ENCODE peak calls at places on chromosome 17, in nine cellular contexts. L is heart right ventricle; N is RWPE1; P is Caco-2; K is brain microvascular endothelial cell; Z is mammary epithelial cell; G is stimulated activated CD4-positive, alpha-beta T cell treated with anti-CD3 and anti-CD28 coated beads, Interleukin-1b, Interleukin-23, amount 100 ng/mL, for 24 hours; C is GM04503; O is effector memory CD8-positive, alpha-beta T cell. T is an unnamed sample.
A peak's percentile ranks its signal among the peaks of the same experiment; 100 is the strongest.

GRCh38 chr17:76772842-76773521 is 35.1 kb downstream of the MFSD11 start:
- DNase-seq in L (no peak), N (peak; percentile 79), P (no peak), K (peak; percentile 55), Z (peak; percentile 80), G (peak; percentile 22), C (peak; percentile 61), O (peak; percentile 26), T (peak; percentile 58)

GRCh38 chr17:51764387-51764971 is 394.0 kb downstream of the CA10 start:
- DNase-seq in L (peak; percentile 32), N (peak; percentile 75), P (peak; percentile 61), K (peak; percentile 35), Z (peak; percentile 58), G (peak; percentile 14), C (peak; percentile 5), O (peak; percentile 1), T (peak; percentile 9)

GRCh38 chr17:48134912-48135480 is 27.4 kb downstream of the SNX11 start:
- DNase-seq in L (no peak), N (no peak), P (no peak), K (no peak), Z (no peak), G (no peak), C (no peak), O (no peak), T (no peak)

GRCh38 chr17:9475259-9475658 is 100.4 kb downstream of the STX8 start:
- DNase-seq in L (no peak), N (no peak), P (no peak), K (no peak), Z (no peak), G (no peak), C (no peak), O (no peak), T (no peak)

GRCh38 chr17:39810939-39811728 is 53.0 kb downstream of the IKZF3 start:
- DNase-seq in L (no peak), N (no peak), P (no peak), K (no peak), Z (no peak), G (no peak), C (no peak), O (no peak), T (no peak)

GRCh38 chr17:74443516-74444296 is 11.8 kb downstream of the GPRC5C start:
- DNase-seq in L (no peak), N (no peak), P (no peak), K (no peak), Z (no peak), G (no peak), C (no peak), O (no peak), T (no peak)

GRCh38 chr17:28729950-28730330 is 1.4 kb downstream of the NEK8 start:
- DNase-seq in L (no peak), N (no peak), P (no peak), K (no peak), Z (no peak), G (no peak), C (no peak), O (no peak), T (no peak)

GRCh38 chr17:31525801-31526549 is 134.5 kb downstream of the RAB11FIP4 start:
- DNase-seq in L (no peak), N (no peak), P (no peak), K (no peak), Z (no peak), G (no peak), C (no peak), O (no peak), T (no peak)

GRCh38 chr17:31690118-31690517 is 168.9 kb downstream of the COPRS start:
- DNase-seq in L (no peak), N (no peak), P (no peak), K (no peak), Z (no peak), G (no peak), C (no peak), O (no peak), T (no peak)

GRCh38 chr17:5226940-5227878 is 7.5 kb downstream of the SCIMP start:
- DNase-seq in L (no peak), N (no peak), P (no peak), K (no peak), Z (no peak), G (no peak), C (no peak), O (peak; percentile 18), T (no peak)

GRCh38 chr17:7704601-7705268 is at the start of gene EFNB3:
- DNase-seq in L (no peak), N (no peak), P (no peak), K (no peak), Z (peak; percentile 38), G (no peak), C (no peak), O (no peak), T (no peak)

GRCh38 chr17:47279062-47279801 is 25.6 kb downstream of the ITGB3 start:
- DNase-seq in L (peak; percentile 82), N (peak; percentile 30), P (no peak), K (peak; percentile 95), Z (peak; percentile 99), G (no peak), C (peak; percentile 99), O (no peak), T (peak; percentile 94)

GRCh38 chr17:72580321-72581127 is 459.7 kb downstream of the SOX9 start:
- DNase-seq in L (no peak), N (peak; percentile 47), P (peak; percentile 86), K (no peak), Z (peak; percentile 90), G (no peak), C (no peak), O (no peak), T (no peak)

GRCh38 chr17:81735181-81736102 is 23.4 kb downstream of the SLC25A10 start:
- DNase-seq in L (no peak), N (no peak), P (no peak), K (no peak), Z (peak; percentile 55), G (no peak), C (peak; percentile 68), O (no peak), T (no peak)

GRCh38 chr17:12548558-12548957 is 117.1 kb upstream of the MYOCD start:
- DNase-seq in L (no peak), N (no peak), P (no peak), K (no peak), Z (no peak), G (no peak), C (no peak), O (no peak), T (no peak)

GRCh38 chr17:28317099-28317964 is 1.7 kb upstream of the TMEM97 start:
- DNase-seq in L (no peak), N (no peak), P (no peak), K (no peak), Z (no peak), G (no peak), C (no peak), O (no peak), T (no peak)

GRCh38 chr17:2071421-2072281 is 16.7 kb downstream of the HIC1 start:
- DNase-seq in L (no peak), N (no peak), P (no peak), K (peak; percentile 80), Z (no peak), G (no peak), C (no peak), O (no peak), T (no peak)

GRCh38 chr17:53630115-53630514 is 192.6 kb upstream of the KIF2B start:
- DNase-seq in L (no peak), N (no peak), P (no peak), K (no peak), Z (no peak), G (no peak), C (no peak), O (no peak), T (no peak)

GRCh38 chr17:73384926-73385325 is 73.1 kb upstream of the CDC42EP4 start:
- DNase-seq in L (no peak), N (no peak), P (no peak), K (no peak), Z (no peak), G (no peak), C (no peak), O (no peak), T (no peak)

GRCh38 chr17:17681187-17681743 is at the start of gene RAI1:
- DNase-seq in L (peak; percentile 78), N (peak; percentile 66), P (peak; percentile 72), K (no peak), Z (peak; percentile 71), G (peak; percentile 52), C (no peak), O (peak; percentile 61), T (no peak)

GRCh38 chr17:32854177-32854576 is 22.7 kb downstream of the MYO1D start:
- DNase-seq in L (no peak), N (peak; percentile 43), P (no peak), K (no peak), Z (peak; percentile 27), G (no peak), C (no peak), O (no peak), T (no peak)

GRCh38 chr17:60315650-60316049 is 76.3 kb downstream of the USP32 start:
- DNase-seq in L (no peak), N (no peak), P (no peak), K (no peak), Z (no peak), G (no peak), C (no peak), O (no peak), T (no peak)

GRCh38 chr17:82489117-82489516 is 30.4 kb upstream of the FOXK2 start:
- DNase-seq in L (peak; percentile 58), N (no peak), P (no peak), K (peak; percentile 12), Z (no peak), G (no peak), C (peak; percentile 54), O (no peak), T (no peak)

GRCh38 chr17:17768415-17769088 is 68.2 kb downstream of the SREBF1 start:
- DNase-seq in L (no peak), N (no peak), P (no peak), K (no peak), Z (no peak), G (no peak), C (no peak), O (no peak), T (no peak)

GRCh38 chr17:42050360-42051012 is at the start of gene C17orf113:
- DNase-seq in L (peak; percentile 50), N (peak; percentile 55), P (peak; percentile 83), K (peak; percentile 3), Z (peak; percentile 15), G (peak; percentile 13), C (no peak), O (peak; percentile 15), T (no peak)

GRCh38 chr17:10271004-10271620 is 72.7 kb upstream of the GAS7 start:
- DNase-seq in L (no peak), N (no peak), P (no peak), K (no peak), Z (no peak), G (no peak), C (peak; percentile 45), O (no peak), T (no peak)

GRCh38 chr17:10754109-10754508 is 24.3 kb upstream of the TMEM220 start:
- DNase-seq in L (no peak), N (no peak), P (peak; percentile 41), K (peak; percentile 6), Z (no peak), G (no peak), C (no peak), O (no peak), T (no peak)

GRCh38 chr17:79630120-79630519 is 19.3 kb upstream of the RBFOX3 start:
- DNase-seq in L (peak; percentile 0), N (no peak), P (peak; percentile 19), K (no peak), Z (no peak), G (no peak), C (no peak), O (no peak), T (no peak)

GRCh38 chr17:80475949-80476876 is at the start of gene NPTX1:
- DNase-seq in L (no peak), N (peak; percentile 44), P (no peak), K (no peak), Z (no peak), G (no peak), C (no peak), O (no peak), T (no peak)

GRCh38 chr17:76738468-76738850 is 540 bp downstream of the MFSD11 start:
- DNase-seq in L (no peak), N (no peak), P (no peak), K (no peak), Z (no peak), G (no peak), C (no peak), O (no peak), T (no peak)